ENCODE peak calls at places on chromosomes 3 and 15, in seven cellular contexts. G, R, A, V, C, L and E are unnamed samples.

GRCh38 chr3:127786358-127787070 is 35.8 kb downstream of the MGLL start:
- DNase-seq in G (no peak), R (peak), A (peak), V (no peak), C (no peak), L (peak), E (no peak)

GRCh38 chr3:98513136-98513535 is 9.6 kb downstream of the CLDND1 start:
- DNase-seq in G (no peak), R (no peak), A (no peak), V (no peak), C (no peak), L (no peak), E (no peak)

GRCh38 chr15:39730552-39730951 is 52.1 kb downstream of the FSIP1 start:
- DNase-seq in G (no peak), R (no peak), A (no peak), V (no peak), C (no peak), L (no peak), E (no peak)

GRCh38 chr15:85615930-85616329 is 178.8 kb downstream of the KLHL25 start:
- DNase-seq in G (no peak), R (no peak), A (no peak), V (peak), C (no peak), L (no peak), E (no peak)

GRCh38 chr3:23915537-23916108 is 1.2 kb downstream of the NKIRAS1 start:
- DNase-seq in G (no peak), R (no peak), A (no peak), V (peak), C (no peak), L (no peak), E (no peak)

GRCh38 chr15:67807141-67807540 is 18.2 kb upstream of the SKOR1 start:
- DNase-seq in G (no peak), R (peak), A (no peak), V (no peak), C (no peak), L (no peak), E (no peak)

GRCh38 chr3:180433172-180433571 is 168.8 kb upstream of the TTC14 start:
- DNase-seq in G (no peak), R (no peak), A (no peak), V (no peak), C (no peak), L (no peak), E (peak)

GRCh38 chr3:169998668-169999131 is 32.1 kb downstream of the SEC62 start:
- DNase-seq in G (no peak), R (no peak), A (no peak), V (no peak), C (no peak), L (no peak), E (peak)

GRCh38 chr3:163391407-163392181 is 1686.7 kb downstream of the SI start:
- DNase-seq in G (no peak), R (no peak), A (no peak), V (no peak), C (no peak), L (no peak), E (no peak)

GRCh38 chr3:127568604-127569003 is 21.9 kb downstream of the TPRA1 start:
- DNase-seq in G (no peak), R (no peak), A (no peak), V (no peak), C (no peak), L (no peak), E (no peak)

GRCh38 chr3:155392138-155392537 is 98.7 kb upstream of the STRIT1 start:
- DNase-seq in G (no peak), R (no peak), A (no peak), V (no peak), C (no peak), L (no peak), E (no peak)

GRCh38 chr3:144096016-144096415 is 124.4 kb downstream of the DIPK2A start:
- DNase-seq in G (no peak), R (no peak), A (no peak), V (no peak), C (no peak), L (no peak), E (no peak)

GRCh38 chr3:126031981-126032471 is 51.9 kb downstream of the SLC41A3 start:
- DNase-seq in G (no peak), R (no peak), A (no peak), V (no peak), C (no peak), L (no peak), E (no peak)

GRCh38 chr3:125121246-125122010 is 65.6 kb upstream of the HEG1 start:
- DNase-seq in G (no peak), R (no peak), A (no peak), V (no peak), C (no peak), L (no peak), E (no peak)

GRCh38 chr15:92029104-92029466 is 175.6 kb downstream of the SLCO3A1 start:
- DNase-seq in G (no peak), R (no peak), A (no peak), V (no peak), C (no peak), L (no peak), E (no peak)

GRCh38 chr3:107524214-107525100 is 1.7 kb downstream of the BBX start:
- DNase-seq in G (peak), R (peak), A (peak), V (peak), C (peak), L (peak), E (peak)

GRCh38 chr15:51234181-51234927 is 104.0 kb downstream of the CYP19A1 start:
- DNase-seq in G (no peak), R (no peak), A (no peak), V (no peak), C (no peak), L (no peak), E (no peak)